ENCODE peak calls at places on chromosomes 12 and 14, in eight cellular contexts. N is WERI-Rb-1, S is T-cell, R is NAMALWA, O is IMR-90, Z is cardiac muscle cell, G is fibroblast of mammary gland, Y is NCI-H446 treated with DMSO at 0.1 percent for 48 hours. J is an unnamed sample.

GRCh38 chr14:72270341-72270740 is 338.1 kb downstream of the RGS6 start:
- DNase-seq in N (no peak), S (no peak), R (no peak), O (no peak), Z (no peak), G (no peak), Y (no peak), J (no peak)

GRCh38 chr14:92940543-92940942 is 17.6 kb downstream of the CHGA start:
- DNase-seq in N (no peak), S (no peak), R (no peak), O (no peak), Z (no peak), G (no peak), Y (no peak), J (no peak)

GRCh38 chr14:99481745-99482099 is 513 bp downstream of the CCNK start:
- DNase-seq in N (no peak), S (no peak), R (peak; percentile 65), O (peak; percentile 39), Z (peak; percentile 43), G (peak; percentile 33), Y (no peak), J (peak; percentile 31)

GRCh38 chr12:72293701-72294100 is 21.5 kb downstream of the TRHDE start:
- DNase-seq in N (no peak), S (no peak), R (no peak), O (no peak), Z (no peak), G (no peak), Y (no peak), J (no peak)

GRCh38 chr12:29750131-29750927 is 33.4 kb downstream of the TMTC1 start:
- DNase-seq in N (no peak), S (no peak), R (no peak), O (peak; percentile 50), Z (no peak), G (no peak), Y (no peak), J (no peak)

GRCh38 chr12:75571204-75571603 is 59.8 kb upstream of the KRR1 start:
- DNase-seq in N (no peak), S (no peak), R (no peak), O (no peak), Z (no peak), G (no peak), Y (no peak), J (no peak)

GRCh38 chr12:42056130-42056529 is 88.5 kb downstream of the GXYLT1 start:
- DNase-seq in N (no peak), S (no peak), R (peak; percentile 41), O (no peak), Z (no peak), G (no peak), Y (no peak), J (no peak)

GRCh38 chr14:71324767-71325272 is 417.6 kb downstream of the PCNX1 start:
- DNase-seq in N (no peak), S (peak; percentile 55), R (no peak), O (peak; percentile 38), Z (peak; percentile 20), G (peak; percentile 32), Y (no peak), J (no peak)

GRCh38 chr12:65505321-65506121 is 227.0 kb downstream of the MSRB3 start:
- DNase-seq in N (no peak), S (no peak), R (no peak), O (no peak), Z (no peak), G (no peak), Y (no peak), J (no peak)

GRCh38 chr12:113267621-113268020 is 46.4 kb downstream of the TPCN1 start:
- DNase-seq in N (no peak), S (no peak), R (no peak), O (no peak), Z (no peak), G (no peak), Y (no peak), J (no peak)

GRCh38 chr14:64464695-64465094 is 604 bp upstream of the AKAP5 start:
- DNase-seq in N (peak; percentile 14), S (no peak), R (no peak), O (no peak), Z (no peak), G (no peak), Y (no peak), J (no peak)

GRCh38 chr12:96303656-96304055 is 96.6 kb downstream of the CDK17 start:
- DNase-seq in N (no peak), S (no peak), R (no peak), O (no peak), Z (no peak), G (no peak), Y (no peak), J (no peak)

GRCh38 chr12:51434305-51434704 is 9.7 kb downstream of the SLC4A8 start:
- DNase-seq in N (no peak), S (no peak), R (no peak), O (no peak), Z (no peak), G (peak; percentile 17), Y (peak; percentile 48), J (no peak)

GRCh38 chr12:51906452-51907082 is 737 bp upstream of the ACVRL1 start:
- DNase-seq in N (no peak), S (no peak), R (no peak), O (no peak), Z (no peak), G (no peak), Y (no peak), J (no peak)

GRCh38 chr12:685388-685787 is 22.1 kb upstream of the NINJ2 start:
- DNase-seq in N (no peak), S (peak; percentile 87), R (peak; percentile 91), O (peak; percentile 28), Z (no peak), G (no peak), Y (no peak), J (no peak)